ENCODE peak calls at places on chromosomes 4 and X, in ten cellular contexts. C, J, F, P, W, A, U, V, E and R are unnamed samples.
A peak's percentile ranks its signal among the peaks of the same experiment; 100 is the strongest.

GRCh38 chr4:108454227-108454626 is 166.1 kb upstream of the RPL34 start:
- DNase-seq in F (peak; percentile 46), C (no peak), J (no peak), E (no peak), V (no peak), P (no peak), A (no peak), W (no peak), U (no peak), R (no peak)

GRCh38 chrX:115350696-115351408 is 61.3 kb downstream of the LUZP4 start:
- DNase-seq in P (no peak), V (peak; percentile 41), W (peak; percentile 85), J (no peak), F (no peak), A (no peak), C (no peak), U (peak; percentile 44), E (no peak), R (no peak)

GRCh38 chrX:108199691-108200090 is 108.1 kb downstream of the ATG4A start:
- DNase-seq in U (peak; percentile 71), A (no peak), W (peak; percentile 71), J (no peak), V (peak; percentile 47), E (peak; percentile 57), P (no peak), C (no peak), F (peak; percentile 59), R (peak; percentile 24)

GRCh38 chr4:14338206-14338605 is 664.1 kb upstream of the CPEB2 start:
- DNase-seq in W (peak; percentile 38), E (peak; percentile 20), C (no peak), A (no peak), F (peak; percentile 46), V (no peak), J (no peak), P (no peak), U (no peak), R (no peak)

GRCh38 chr4:8775121-8775520 is 96.5 kb downstream of the HMX1 start:
- DNase-seq in J (no peak), C (no peak), P (no peak), E (no peak), U (no peak), F (no peak), W (no peak), V (no peak), A (no peak), R (peak; percentile 53)

GRCh38 chr4:145540235-145540634 is 58.6 kb downstream of the SMAD1 start:
- DNase-seq in V (no peak), W (peak; percentile 45), J (no peak), C (no peak), P (no peak), F (no peak), E (peak; percentile 42), A (no peak), U (no peak), R (no peak)

GRCh38 chr4:83013931-83014330 is 3.3 kb upstream of the LIN54 start:
- DNase-seq in V (no peak), A (no peak), P (no peak), F (no peak), E (no peak), C (no peak), J (no peak), U (no peak), W (no peak), R (no peak)

GRCh38 chr4:150056569-150056968 is 21.7 kb upstream of the DCLK2 start:
- DNase-seq in E (peak; percentile 81), A (no peak), F (peak; percentile 41), V (no peak), J (no peak), C (no peak), W (peak; percentile 80), U (no peak), P (no peak), R (no peak)